ENCODE peak calls at places on chromosomes 11 and 22, in seven cellular contexts. E is HCT116, G is A549, K is K562, F is H1, S is HepG2, M is GM12878. J is an unnamed sample.

GRCh38 chr22:24338701-24339451 is 68.2 kb downstream of the SPECC1L start:
- DNase-seq in F (no peak), S (no peak), G (no peak), E (no peak), K (no peak), M (no peak), J (peak)

GRCh38 chr11:19714093-19714386 is 1.4 kb downstream of the NAV2 start:
- DNase-seq in S (no peak), G (no peak), K (no peak), F (peak), E (no peak), M (no peak), J (peak)

GRCh38 chr11:2465201-2466068 is 20.6 kb downstream of the KCNQ1 start:
- DNase-seq in S (no peak), F (no peak), G (no peak), K (no peak), E (no peak), M (no peak), J (no peak)

GRCh38 chr11:57458060-57458409 is 2.3 kb upstream of the RTN4RL2 start:
- DNase-seq in G (peak), F (peak), S (no peak), K (no peak), M (no peak), E (no peak), J (no peak)

GRCh38 chr11:7903940-7904339 is 27.1 kb downstream of the OR10A6 start:
- DNase-seq in E (no peak), F (no peak), K (no peak), G (no peak), M (no peak), S (no peak), J (no peak)

GRCh38 chr22:23256986-23257888 is 76.9 kb downstream of the BCR start:
- DNase-seq in K (peak), E (no peak), M (no peak), G (no peak), S (no peak), F (no peak), J (no peak)

GRCh38 chr11:134356656-134357544 is 25.1 kb downstream of the GLB1L2 start:
- DNase-seq in M (no peak), S (no peak), E (no peak), F (no peak), K (no peak), G (no peak), J (no peak)

GRCh38 chr11:20002312-20003216 is 157.7 kb downstream of the DBX1 start:
- DNase-seq in F (no peak), S (peak), E (no peak), G (peak), K (no peak), M (no peak), J (no peak)

GRCh38 chr11:14237333-14237988 is 121.5 kb downstream of the RRAS2 start:
- DNase-seq in F (no peak), S (no peak), E (no peak), M (peak), G (no peak), K (no peak), J (no peak)

GRCh38 chr11:3735827-3736226 is 61.5 kb downstream of the NUP98 start:
- DNase-seq in E (no peak), M (no peak), K (no peak), S (no peak), G (peak), F (no peak), J (peak)

GRCh38 chr11:42571486-42572230 is 740.1 kb upstream of the API5 start:
- DNase-seq in S (no peak), M (no peak), E (no peak), F (no peak), G (no peak), K (no peak), J (no peak)

GRCh38 chr11:110785398-110785797 is 73.2 kb upstream of the ARHGAP20 start:
- DNase-seq in G (no peak), K (no peak), S (no peak), M (no peak), E (no peak), F (no peak), J (no peak)

GRCh38 chr11:78254263-78254662 is 65.5 kb downstream of the USP35 start:
- DNase-seq in E (no peak), M (no peak), G (no peak), F (no peak), S (no peak), K (no peak), J (no peak)

DNA sequence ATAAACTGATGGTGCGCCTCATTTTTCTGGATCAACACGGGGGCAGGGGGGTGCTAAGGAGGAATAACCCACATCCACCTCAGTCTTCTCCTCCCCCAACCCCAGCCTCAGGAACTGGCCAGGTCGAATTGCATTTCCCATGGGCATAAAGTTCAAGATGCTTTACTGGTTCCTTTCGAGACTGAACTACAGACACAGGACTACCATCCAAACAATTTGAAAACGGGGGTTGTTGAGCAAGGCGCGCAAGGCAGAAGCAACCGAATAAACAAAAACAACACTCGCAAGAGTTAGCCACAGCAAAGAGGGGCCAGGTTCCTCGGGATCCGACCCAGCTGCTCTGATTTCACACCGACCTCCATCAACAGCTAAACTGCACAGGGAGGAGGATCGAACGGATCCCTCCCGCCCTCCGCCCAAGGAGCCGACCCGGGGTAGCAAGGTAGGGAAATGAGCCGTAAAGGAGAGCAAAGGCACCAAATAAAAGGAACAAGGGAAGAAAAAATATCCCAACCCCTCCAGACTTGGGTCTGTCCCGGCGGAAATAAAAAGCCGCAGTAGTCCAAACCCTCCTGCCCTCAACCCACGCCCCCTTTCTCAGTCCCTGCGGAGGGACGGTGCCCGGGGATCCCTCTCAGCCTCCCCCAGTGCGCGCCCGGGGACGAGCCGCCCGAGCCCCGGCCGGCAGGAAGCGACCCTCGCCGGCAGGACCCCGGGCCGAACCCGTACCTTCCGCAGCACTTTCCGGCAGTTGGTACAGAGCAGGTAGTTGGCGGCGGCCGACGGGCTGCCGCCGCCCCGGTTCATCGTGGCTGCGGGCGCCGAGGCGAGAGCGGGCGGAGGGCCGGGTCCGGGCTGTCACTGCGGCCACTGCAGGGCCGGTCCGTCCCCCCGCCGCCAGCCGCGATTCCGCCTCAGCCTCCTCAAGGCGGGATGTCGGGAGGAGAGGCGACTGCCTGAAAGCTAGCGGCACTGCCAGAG is 658 bp downstream of the SESN3 start:
- DNase-seq in G (no peak), S (no peak), M (no peak), F (peak), K (peak), E (no peak), J (no peak)
- TF ChIP-seq POLR2A in G (no peak), S (no peak), M (no peak), F (no peak), K (no peak), E (no peak), J (no peak)

DNA sequence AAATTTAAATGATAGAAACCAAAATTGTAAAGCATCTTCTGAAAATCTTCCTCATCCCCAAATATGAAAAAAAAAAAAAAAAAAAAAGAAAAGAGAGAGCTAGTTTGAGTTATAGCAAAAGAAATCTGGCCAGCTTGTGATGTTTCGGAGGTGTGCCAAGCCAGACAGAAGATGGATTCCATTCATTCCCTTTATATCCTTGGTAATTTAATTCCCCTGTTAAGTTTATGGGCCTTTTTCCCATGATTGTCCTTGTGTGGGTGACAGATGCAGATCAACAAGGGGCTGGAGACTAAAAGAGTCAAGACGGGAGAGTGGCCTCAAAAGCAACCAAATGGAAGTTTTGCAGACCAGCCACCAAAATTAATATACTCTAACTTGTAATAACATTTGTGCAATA is 47.6 kb upstream of the PARVA start:
- DNase-seq in G (no peak), F (no peak), K (no peak), M (no peak), S (no peak), E (no peak), J (no peak)
- H3K27ac ChIP-seq in G (no peak), F (no peak), K (no peak), M (no peak), S (no peak), E (no peak), J (no peak)

DNA sequence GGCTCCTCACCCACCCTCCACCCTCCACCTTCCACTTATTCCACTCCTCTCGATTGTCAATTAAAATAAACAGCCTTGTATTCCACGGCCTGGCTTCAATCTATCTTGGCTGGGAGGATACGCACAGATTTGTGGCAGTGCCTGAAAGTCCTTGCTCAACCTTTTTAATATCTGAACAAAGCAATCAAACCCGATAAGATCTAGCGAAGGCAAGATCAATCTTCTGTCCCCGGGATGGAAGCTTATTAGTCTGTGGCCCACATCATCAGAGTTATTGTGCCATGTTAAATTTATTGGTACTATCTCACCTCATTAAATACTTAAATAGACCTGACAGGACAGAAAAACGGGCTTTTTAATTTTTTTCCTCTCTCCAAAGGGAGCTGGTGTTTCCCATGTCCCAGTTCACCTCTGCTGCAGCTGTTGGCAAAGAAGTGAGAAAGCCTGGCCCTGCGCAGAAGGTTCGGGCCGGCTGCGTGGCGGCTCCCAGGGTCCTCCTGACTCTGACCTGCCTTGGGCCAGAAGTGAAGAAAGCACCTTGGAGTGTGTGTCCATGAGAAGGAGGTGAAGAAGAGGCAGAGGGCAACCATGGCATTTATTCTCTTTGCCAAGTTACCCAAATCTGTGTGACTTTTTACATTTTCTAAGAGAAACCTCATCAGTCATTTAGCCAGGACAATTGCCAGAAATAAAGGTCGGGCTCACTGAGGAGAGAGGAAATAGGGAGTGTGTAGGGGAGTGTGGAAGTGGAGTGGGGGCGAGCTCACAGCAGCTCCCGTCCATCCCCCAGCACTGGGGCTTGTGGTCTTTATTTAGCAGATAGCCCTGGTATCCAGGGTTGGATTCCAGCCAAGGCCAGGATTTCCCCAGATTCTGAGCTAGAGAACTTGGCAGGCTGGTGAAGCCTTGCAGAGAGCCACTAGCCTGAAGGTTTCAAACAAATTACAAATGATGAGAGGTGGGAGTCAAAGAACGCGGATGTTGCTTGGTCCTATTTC is 102.3 kb upstream of the CADM1 start:
- DNase-seq in G (no peak), F (no peak), K (no peak), E (no peak), M (no peak), S (no peak), J (peak)
- TF ChIP-seq CEBPB in G (no peak), F (no peak), K (no peak), E (no peak), M (no peak), S (no peak), J (no peak)

GRCh38 chr11:119018074-119018938 is at the start of the genes RPS25 and TRAPPC4:
- DNase-seq in G (peak), E (peak), M (peak), K (peak), F (peak), S (peak), J (peak)
- TF ChIP-seq POLR2A in G (peak), E (peak), M (peak), K (peak), F (peak), S (peak), J (peak)

GRCh38 chr11:44852952-44853351 is 97.7 kb downstream of the TP53I11 start:
- DNase-seq in G (no peak), S (no peak), K (no peak), F (no peak), M (no peak), E (no peak), J (no peak)
- H3K27ac ChIP-seq in G (peak), S (no peak), K (no peak), F (no peak), M (no peak), E (no peak), J (no peak)

GRCh38 chr22:36453855-36454378 is 27.5 kb downstream of the TXN2 start:
- DNase-seq in M (no peak), K (no peak), S (no peak), E (no peak), F (no peak), G (no peak), J (no peak)
- TF ChIP-seq CEBPB in M (no peak), K (no peak), S (no peak), E (no peak), F (no peak), G (no peak), J (no peak)

GRCh38 chr11:75735181-75735845 is 17.7 kb downstream of the MOGAT2 start:
- DNase-seq in E (no peak), S (no peak), M (no peak), F (no peak), G (no peak), K (no peak), J (no peak)

GRCh38 chr11:75737314-75737713 is 19.7 kb downstream of the MOGAT2 start:
- DNase-seq in S (no peak), K (no peak), M (no peak), E (no peak), F (no peak), G (no peak), J (no peak)

GRCh38 chr11:75731095-75731494 is 13.5 kb downstream of the MOGAT2 start:
- DNase-seq in K (no peak), M (no peak), E (no peak), G (no peak), F (no peak), S (no peak), J (no peak)

GRCh38 chr11:75733346-75734107 is 15.9 kb downstream of the MOGAT2 start:
- DNase-seq in E (no peak), M (no peak), G (no peak), K (no peak), S (no peak), F (no peak), J (no peak)

GRCh38 chr11:75734491-75735180 is 17.0 kb downstream of the MOGAT2 start:
- DNase-seq in K (no peak), S (peak), F (no peak), E (no peak), M (no peak), G (no peak), J (no peak)
- TF ChIP-seq POLR2A in K (no peak), S (peak), F (no peak), E (no peak), M (no peak), G (no peak), J (no peak)